ENCODE peak calls at places on chromosomes 11 and 22, in ten cellular contexts. R, S, Y, Z, F, M, A, H, D and B are unnamed samples.

GRCh38 chr22:38973289-38974169 is 8.6 kb upstream of the APOBEC3B start:
- DNase-seq in R (peak; percentile 40), S (peak; percentile 46), Y (peak; percentile 54), Z (peak; percentile 61), F (no peak), M (no peak), A (peak; percentile 19), H (no peak), D (no peak), B (no peak)

GRCh38 chr11:65102142-65103095 is 6.4 kb downstream of the VPS51 start:
- DNase-seq in R (no peak), S (no peak), Y (no peak), Z (no peak), F (no peak), M (no peak), A (no peak), H (no peak), D (peak; percentile 55), B (no peak)

GRCh38 chr11:114314096-114314495 is 17.9 kb downstream of the NNMT start:
- DNase-seq in R (no peak), S (no peak), Y (no peak), Z (no peak), F (no peak), M (no peak), A (no peak), H (no peak), D (no peak), B (no peak)

GRCh38 chr11:75077316-75077715 is 19.4 kb downstream of the OR2AT4 start:
- DNase-seq in R (no peak), S (no peak), Y (no peak), Z (no peak), F (no peak), M (no peak), A (no peak), H (no peak), D (peak; percentile 48), B (no peak)

GRCh38 chr22:44895296-44896055 is 114.3 kb downstream of the PHF21B start:
- DNase-seq in R (no peak), S (no peak), Y (no peak), Z (no peak), F (no peak), M (no peak), A (no peak), H (no peak), D (no peak), B (no peak)

GRCh38 chr11:72924568-72925190 is 110.5 kb downstream of the ATG16L2 start:
- DNase-seq in R (no peak), S (peak; percentile 17), Y (no peak), Z (peak; percentile 63), F (peak; percentile 36), M (peak; percentile 53), A (no peak), H (no peak), D (peak; percentile 31), B (peak; percentile 25)

GRCh38 chr11:113148076-113148475 is 166.3 kb upstream of the TTC12 start:
- DNase-seq in R (no peak), S (no peak), Y (no peak), Z (no peak), F (no peak), M (no peak), A (no peak), H (no peak), D (no peak), B (no peak)

GRCh38 chr22:44887941-44888366 is 121.9 kb downstream of the PHF21B start:
- DNase-seq in R (no peak), S (no peak), Y (no peak), Z (no peak), F (no peak), M (no peak), A (no peak), H (no peak), D (no peak), B (no peak)

GRCh38 chr11:2277933-2278523 is 7.6 kb upstream of the ASCL2 start:
- DNase-seq in R (no peak), S (no peak), Y (no peak), Z (no peak), F (no peak), M (no peak), A (no peak), H (peak; percentile 38), D (no peak), B (no peak)

GRCh38 chr11:125167292-125167953 is 2.9 kb downstream of the PKNOX2 start:
- DNase-seq in R (no peak), S (no peak), Y (no peak), Z (no peak), F (no peak), M (peak; percentile 73), A (no peak), H (peak; percentile 77), D (no peak), B (peak; percentile 19)

GRCh38 chr11:122367809-122368231 is 251.8 kb upstream of the BLID start:
- DNase-seq in R (no peak), S (no peak), Y (no peak), Z (peak; percentile 70), F (no peak), M (no peak), A (no peak), H (peak; percentile 67), D (peak; percentile 50), B (peak; percentile 47)

GRCh38 chr11:17388609-17389204 is at the start of gene KCNJ11:
- DNase-seq in R (no peak), S (no peak), Y (no peak), Z (no peak), F (no peak), M (no peak), A (peak; percentile 5), H (no peak), D (no peak), B (no peak)

GRCh38 chr22:42297778-42298177 is 27.3 kb upstream of the TCF20 start:
- DNase-seq in R (no peak), S (no peak), Y (no peak), Z (no peak), F (no peak), M (no peak), A (no peak), H (no peak), D (no peak), B (no peak)

GRCh38 chr11:83156150-83156995 is 558 bp upstream of the PCF11 start:
- DNase-seq in R (peak; percentile 100), S (peak; percentile 99), Y (no peak), Z (peak; percentile 100), F (peak; percentile 99), M (peak; percentile 100), A (peak; percentile 99), H (peak; percentile 100), D (peak; percentile 100), B (peak; percentile 100)

GRCh38 chr11:87466228-87466627 is 428.5 kb downstream of the TMEM135 start:
- DNase-seq in R (no peak), S (no peak), Y (no peak), Z (peak; percentile 70), F (no peak), M (no peak), A (no peak), H (peak; percentile 86), D (no peak), B (no peak)

GRCh38 chr11:93715797-93716396 is 25.4 kb downstream of the TAF1D start:
- DNase-seq in R (no peak), S (no peak), Y (no peak), Z (no peak), F (no peak), M (no peak), A (no peak), H (no peak), D (no peak), B (no peak)

GRCh38 chr11:35040221-35040942 is 98.6 kb upstream of the CD44 start:
- DNase-seq in R (no peak), S (peak; percentile 36), Y (peak; percentile 41), Z (peak; percentile 61), F (no peak), M (peak; percentile 95), A (no peak), H (no peak), D (peak; percentile 98), B (peak; percentile 94)